ENCODE peak calls at places on chromosomes 1 and 21, in ten cellular contexts. One of them, this sample, is unnamed.
A peak's percentile ranks its signal among the peaks of the same experiment; 100 is the strongest.

GRCh38 chr1:201362906-201363305 is 14.6 kb downstream of the TNNT2 start:
- DNase-seq in AG04450: no peak
- DNase-seq in epithelial cell of esophagus: no peak
- DNase-seq in cardiac fibroblast: no peak
- DNase-seq in lower leg skin: no peak
- DNase-seq in mucosa of descending colon: no peak
- DNase-seq in transverse colon: no peak
- DNase-seq in endodermal cell: peak; percentile 30
- DNase-seq in uterus: no peak
- DNase-seq in heart left ventricle: no peak
- DNase-seq in this sample: no peak

GRCh38 chr1:14061204-14061603 is 361.2 kb downstream of the PRDM2 start:
- DNase-seq in AG04450: no peak
- DNase-seq in epithelial cell of esophagus: no peak
- DNase-seq in cardiac fibroblast: no peak
- DNase-seq in lower leg skin: no peak
- DNase-seq in mucosa of descending colon: no peak
- DNase-seq in transverse colon: no peak
- DNase-seq in endodermal cell: no peak
- DNase-seq in uterus: no peak
- DNase-seq in heart left ventricle: no peak
- DNase-seq in this sample: no peak

GRCh38 chr1:202593845-202594244 is 116.4 kb downstream of the SYT2 start:
- DNase-seq in AG04450: no peak
- DNase-seq in epithelial cell of esophagus: peak; percentile 98
- DNase-seq in cardiac fibroblast: no peak
- DNase-seq in lower leg skin: no peak
- DNase-seq in mucosa of descending colon: no peak
- DNase-seq in transverse colon: no peak
- DNase-seq in endodermal cell: no peak
- DNase-seq in uterus: no peak
- DNase-seq in heart left ventricle: no peak
- DNase-seq in this sample: no peak

GRCh38 chr1:36134805-36135339 is 9.8 kb upstream of the COL8A2 start:
- DNase-seq in AG04450: no peak
- DNase-seq in epithelial cell of esophagus: peak; percentile 95
- DNase-seq in cardiac fibroblast: peak; percentile 66
- DNase-seq in lower leg skin: peak; percentile 44
- DNase-seq in mucosa of descending colon: peak; percentile 57
- DNase-seq in transverse colon: peak; percentile 45
- DNase-seq in endodermal cell: peak; percentile 95
- DNase-seq in uterus: peak; percentile 47
- DNase-seq in heart left ventricle: no peak
- DNase-seq in this sample: no peak

GRCh38 chr1:185789846-185790735 is 55.9 kb downstream of the HMCN1 start:
- DNase-seq in AG04450: no peak
- DNase-seq in epithelial cell of esophagus: no peak
- DNase-seq in cardiac fibroblast: peak; percentile 83
- DNase-seq in lower leg skin: no peak
- DNase-seq in mucosa of descending colon: no peak
- DNase-seq in transverse colon: no peak
- DNase-seq in endodermal cell: no peak
- DNase-seq in uterus: no peak
- DNase-seq in heart left ventricle: no peak
- DNase-seq in this sample: no peak

GRCh38 chr1:25797939-25798338 is 2.1 kb upstream of the SELENON start:
- DNase-seq in AG04450: no peak
- DNase-seq in epithelial cell of esophagus: peak; percentile 59
- DNase-seq in cardiac fibroblast: peak; percentile 42
- DNase-seq in lower leg skin: no peak
- DNase-seq in mucosa of descending colon: peak; percentile 65
- DNase-seq in transverse colon: no peak
- DNase-seq in endodermal cell: peak; percentile 91
- DNase-seq in uterus: no peak
- DNase-seq in heart left ventricle: no peak
- DNase-seq in this sample: no peak

GRCh38 chr1:201682964-201683363 is 144.0 kb downstream of the NAV1 start:
- DNase-seq in AG04450: no peak
- DNase-seq in epithelial cell of esophagus: no peak
- DNase-seq in cardiac fibroblast: no peak
- DNase-seq in lower leg skin: no peak
- DNase-seq in mucosa of descending colon: no peak
- DNase-seq in transverse colon: no peak
- DNase-seq in endodermal cell: no peak
- DNase-seq in uterus: no peak
- DNase-seq in heart left ventricle: no peak
- DNase-seq in this sample: no peak

GRCh38 chr1:25140073-25140797 is 92.1 kb downstream of the SYF2 start:
- DNase-seq in AG04450: no peak
- DNase-seq in epithelial cell of esophagus: peak; percentile 70
- DNase-seq in cardiac fibroblast: no peak
- DNase-seq in lower leg skin: no peak
- DNase-seq in mucosa of descending colon: no peak
- DNase-seq in transverse colon: no peak
- DNase-seq in endodermal cell: peak; percentile 54
- DNase-seq in uterus: no peak
- DNase-seq in heart left ventricle: no peak
- DNase-seq in this sample: no peak

GRCh38 chr21:45415943-45416611 is 11.1 kb downstream of the COL18A1 start:
- DNase-seq in AG04450: no peak
- DNase-seq in epithelial cell of esophagus: no peak
- DNase-seq in cardiac fibroblast: no peak
- DNase-seq in lower leg skin: no peak
- DNase-seq in mucosa of descending colon: peak; percentile 15
- DNase-seq in transverse colon: no peak
- DNase-seq in endodermal cell: peak; percentile 47
- DNase-seq in uterus: no peak
- DNase-seq in heart left ventricle: peak; percentile 16
- DNase-seq in this sample: no peak

GRCh38 chr1:223654083-223654482 is 11.4 kb downstream of the CAPN8 start:
- DNase-seq in AG04450: no peak
- DNase-seq in epithelial cell of esophagus: peak; percentile 57
- DNase-seq in cardiac fibroblast: no peak
- DNase-seq in lower leg skin: no peak
- DNase-seq in mucosa of descending colon: no peak
- DNase-seq in transverse colon: no peak
- DNase-seq in endodermal cell: no peak
- DNase-seq in uterus: no peak
- DNase-seq in heart left ventricle: no peak
- DNase-seq in this sample: no peak

GRCh38 chr1:111570781-111571181 is 48.8 kb upstream of the RAP1A start:
- DNase-seq in AG04450: no peak
- DNase-seq in epithelial cell of esophagus: peak; percentile 33
- DNase-seq in cardiac fibroblast: no peak
- DNase-seq in lower leg skin: no peak
- DNase-seq in mucosa of descending colon: no peak
- DNase-seq in transverse colon: peak; percentile 14
- DNase-seq in endodermal cell: peak; percentile 80
- DNase-seq in uterus: no peak
- DNase-seq in heart left ventricle: no peak
- DNase-seq in this sample: no peak

GRCh38 chr1:3702990-3703728 is 49.1 kb upstream of the CCDC27 start:
- DNase-seq in AG04450: no peak
- DNase-seq in epithelial cell of esophagus: peak; percentile 81
- DNase-seq in cardiac fibroblast: peak; percentile 63
- DNase-seq in lower leg skin: no peak
- DNase-seq in mucosa of descending colon: no peak
- DNase-seq in transverse colon: no peak
- DNase-seq in endodermal cell: peak; percentile 67
- DNase-seq in uterus: no peak
- DNase-seq in heart left ventricle: no peak
- DNase-seq in this sample: no peak

GRCh38 chr1:38169121-38169520 is 122.5 kb upstream of the POU3F1 start:
- DNase-seq in AG04450: no peak
- DNase-seq in epithelial cell of esophagus: no peak
- DNase-seq in cardiac fibroblast: no peak
- DNase-seq in lower leg skin: no peak
- DNase-seq in mucosa of descending colon: no peak
- DNase-seq in transverse colon: no peak
- DNase-seq in endodermal cell: no peak
- DNase-seq in uterus: no peak
- DNase-seq in heart left ventricle: no peak
- DNase-seq in this sample: no peak

GRCh38 chr1:34825455-34826081 is 32.8 kb downstream of the GJA4 start:
- DNase-seq in AG04450: no peak
- DNase-seq in epithelial cell of esophagus: no peak
- DNase-seq in cardiac fibroblast: no peak
- DNase-seq in lower leg skin: no peak
- DNase-seq in mucosa of descending colon: peak; percentile 32
- DNase-seq in transverse colon: peak; percentile 19
- DNase-seq in endodermal cell: no peak
- DNase-seq in uterus: no peak
- DNase-seq in heart left ventricle: no peak
- DNase-seq in this sample: no peak

GRCh38 chr1:152141971-152142584 is 16.9 kb downstream of the RPTN start:
- DNase-seq in AG04450: no peak
- DNase-seq in epithelial cell of esophagus: peak; percentile 85
- DNase-seq in cardiac fibroblast: peak; percentile 77
- DNase-seq in lower leg skin: peak; percentile 76
- DNase-seq in mucosa of descending colon: peak; percentile 27
- DNase-seq in transverse colon: peak; percentile 41
- DNase-seq in endodermal cell: peak; percentile 79
- DNase-seq in uterus: no peak
- DNase-seq in heart left ventricle: peak; percentile 27
- DNase-seq in this sample: no peak
- TF ChIP-seq CTCF in AG04450: peak; percentile 77
- TF ChIP-seq CTCF in epithelial cell of esophagus: peak; percentile 97
- TF ChIP-seq CTCF in cardiac fibroblast: peak; percentile 84
- TF ChIP-seq CTCF in lower leg skin: peak; percentile 53
- TF ChIP-seq CTCF in mucosa of descending colon: peak; percentile 40
- TF ChIP-seq CTCF in transverse colon: peak; percentile 56
- TF ChIP-seq CTCF in endodermal cell: peak; percentile 85
- TF ChIP-seq CTCF in uterus: peak; percentile 59
- TF ChIP-seq CTCF in heart left ventricle: peak; percentile 66
- TF ChIP-seq CTCF in this sample: peak; percentile 98

GRCh38 chr21:33069994-33070811 is at the start of gene OLIG1:
- DNase-seq in AG04450: no peak
- DNase-seq in epithelial cell of esophagus: peak; percentile 33
- DNase-seq in cardiac fibroblast: peak; percentile 19
- DNase-seq in lower leg skin: no peak
- DNase-seq in mucosa of descending colon: peak; percentile 46
- DNase-seq in transverse colon: no peak
- DNase-seq in endodermal cell: peak; percentile 92
- DNase-seq in uterus: no peak
- DNase-seq in heart left ventricle: peak; percentile 42
- DNase-seq in this sample: no peak
- H3K4me3 ChIP-seq in AG04450: no peak within 1 kb of the TSS
- H3K4me3 ChIP-seq in epithelial cell of esophagus: no peak within 1 kb of the TSS
- H3K4me3 ChIP-seq in cardiac fibroblast: no peak within 1 kb of the TSS
- H3K4me3 ChIP-seq in lower leg skin: peak within 1 kb of the TSS; percentile 16
- H3K4me3 ChIP-seq in mucosa of descending colon: no peak within 1 kb of the TSS
- H3K4me3 ChIP-seq in transverse colon: peak within 1 kb of the TSS; percentile 46
- H3K4me3 ChIP-seq in endodermal cell: peak within 1 kb of the TSS; percentile 68
- H3K4me3 ChIP-seq in uterus: no peak within 1 kb of the TSS
- H3K4me3 ChIP-seq in heart left ventricle: peak within 1 kb of the TSS; percentile 44
- H3K4me3 ChIP-seq in this sample: no peak within 1 kb of the TSS

GRCh38 chr1:210917560-210918214 is 216.3 kb downstream of the KCNH1 start:
- DNase-seq in AG04450: no peak
- DNase-seq in epithelial cell of esophagus: no peak
- DNase-seq in cardiac fibroblast: no peak
- DNase-seq in lower leg skin: no peak
- DNase-seq in mucosa of descending colon: no peak
- DNase-seq in transverse colon: no peak
- DNase-seq in endodermal cell: no peak
- DNase-seq in uterus: no peak
- DNase-seq in heart left ventricle: no peak
- DNase-seq in this sample: no peak
- TF ChIP-seq CTCF in AG04450: no peak
- TF ChIP-seq CTCF in epithelial cell of esophagus: no peak
- TF ChIP-seq CTCF in cardiac fibroblast: no peak
- TF ChIP-seq CTCF in lower leg skin: no peak
- TF ChIP-seq CTCF in mucosa of descending colon: no peak
- TF ChIP-seq CTCF in transverse colon: no peak
- TF ChIP-seq CTCF in endodermal cell: no peak
- TF ChIP-seq CTCF in uterus: no peak
- TF ChIP-seq CTCF in heart left ventricle: no peak
- TF ChIP-seq CTCF in this sample: no peak

GRCh38 chr1:119647734-119648619 is at the start of gene ZNF697:
- DNase-seq in AG04450: peak; percentile 95
- DNase-seq in epithelial cell of esophagus: peak; percentile 99
- DNase-seq in cardiac fibroblast: peak; percentile 99
- DNase-seq in lower leg skin: peak; percentile 96
- DNase-seq in mucosa of descending colon: peak; percentile 98
- DNase-seq in transverse colon: peak; percentile 97
- DNase-seq in endodermal cell: peak; percentile 97
- DNase-seq in uterus: peak; percentile 97
- DNase-seq in heart left ventricle: peak; percentile 98
- DNase-seq in this sample: peak; percentile 77

GRCh38 chr1:119651133-119651532 is 3.1 kb upstream of the ZNF697 start:
- DNase-seq in AG04450: no peak
- DNase-seq in epithelial cell of esophagus: peak; percentile 45
- DNase-seq in cardiac fibroblast: no peak
- DNase-seq in lower leg skin: no peak
- DNase-seq in mucosa of descending colon: no peak
- DNase-seq in transverse colon: no peak
- DNase-seq in endodermal cell: no peak
- DNase-seq in uterus: no peak
- DNase-seq in heart left ventricle: no peak
- DNase-seq in this sample: no peak

GRCh38 chr1:119648620-119649004 is 546 bp upstream of the ZNF697 start:
- DNase-seq in AG04450: no peak
- DNase-seq in epithelial cell of esophagus: peak; percentile 32
- DNase-seq in cardiac fibroblast: no peak
- DNase-seq in lower leg skin: no peak
- DNase-seq in mucosa of descending colon: no peak
- DNase-seq in transverse colon: no peak
- DNase-seq in endodermal cell: no peak
- DNase-seq in uterus: peak; percentile 23
- DNase-seq in heart left ventricle: no peak
- DNase-seq in this sample: no peak

GRCh38 chr1:119647228-119647733 is 785 bp downstream of the ZNF697 start:
- DNase-seq in AG04450: no peak
- DNase-seq in epithelial cell of esophagus: no peak
- DNase-seq in cardiac fibroblast: no peak
- DNase-seq in lower leg skin: no peak
- DNase-seq in mucosa of descending colon: peak; percentile 53
- DNase-seq in transverse colon: no peak
- DNase-seq in endodermal cell: no peak
- DNase-seq in uterus: peak; percentile 19
- DNase-seq in heart left ventricle: no peak
- DNase-seq in this sample: no peak

DNA sequence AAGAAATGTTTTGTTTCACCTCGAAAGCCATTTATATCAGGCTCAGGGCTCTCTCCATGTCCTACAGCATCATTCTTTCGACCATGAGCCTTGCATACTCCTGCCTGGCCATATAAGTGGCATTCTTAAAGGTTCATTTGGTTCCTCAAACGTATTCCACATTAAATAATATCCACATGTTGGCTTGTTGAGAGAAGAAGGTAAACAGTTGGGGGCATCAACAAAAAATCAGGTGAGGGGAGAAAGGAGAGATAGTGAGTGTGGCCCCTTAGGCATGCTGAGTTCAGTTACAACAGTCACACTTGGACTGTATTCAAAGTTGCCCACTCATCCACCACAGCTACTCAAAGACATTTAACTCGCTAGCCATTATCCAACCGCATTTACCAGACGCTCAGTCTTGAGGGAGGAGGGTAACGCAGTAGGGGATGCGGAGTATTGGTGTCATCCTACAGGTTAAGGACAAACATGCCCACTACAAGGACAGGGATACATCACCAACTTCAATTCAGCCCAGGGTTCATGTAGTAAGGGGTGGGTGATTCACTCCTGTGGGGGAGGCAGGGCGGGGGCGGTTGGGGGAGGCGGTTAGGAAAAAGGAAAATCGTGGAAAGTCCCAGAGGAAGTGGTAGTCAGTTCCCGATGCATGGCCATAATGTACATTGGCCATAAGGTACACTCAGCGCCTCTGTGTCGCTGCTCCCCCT is 1.4 kb downstream of the ZNF697 start:
- DNase-seq in AG04450: no peak
- DNase-seq in epithelial cell of esophagus: peak; percentile 63
- DNase-seq in cardiac fibroblast: peak; percentile 47
- DNase-seq in lower leg skin: no peak
- DNase-seq in mucosa of descending colon: no peak
- DNase-seq in transverse colon: no peak
- DNase-seq in endodermal cell: no peak
- DNase-seq in uterus: no peak
- DNase-seq in heart left ventricle: no peak
- DNase-seq in this sample: no peak
- H3K4me3 ChIP-seq in AG04450: peak overlapping the region; percentile 98
- H3K4me3 ChIP-seq in epithelial cell of esophagus: peak overlapping the region; percentile 81
- H3K4me3 ChIP-seq in cardiac fibroblast: peak overlapping the region; percentile 97
- H3K4me3 ChIP-seq in lower leg skin: no peak overlapping the region
- H3K4me3 ChIP-seq in mucosa of descending colon: no peak overlapping the region
- H3K4me3 ChIP-seq in transverse colon: peak overlapping the region; percentile 77
- H3K4me3 ChIP-seq in endodermal cell: peak overlapping the region; percentile 97
- H3K4me3 ChIP-seq in uterus: peak overlapping the region; percentile 82
- H3K4me3 ChIP-seq in heart left ventricle: peak overlapping the region; percentile 91
- H3K4me3 ChIP-seq in this sample: peak overlapping the region; percentile 86

This sample was measured in epithelial cell of proximal tubule.